ENCODE peak calls at places on chromosomes 2 and 18, in six cellular contexts. One of them, this sample, is unnamed.

GRCh38 chr2:197889041-197889440 is 84.6 kb downstream of the PLCL1 start:
- DNase-seq in neuronal stem cell: no peak
- DNase-seq in psoas muscle: no peak
- DNase-seq in neural progenitor cell: peak; percentile 49
- DNase-seq in pancreas: no peak
- DNase-seq in testis: no peak
- DNase-seq in this sample: no peak

GRCh38 chr2:102137138-102137537 is 5.4 kb upstream of the IL1R1 start:
- DNase-seq in neuronal stem cell: no peak
- DNase-seq in neural progenitor cell: no peak
- DNase-seq in psoas muscle: no peak
- DNase-seq in pancreas: no peak
- DNase-seq in testis: no peak
- DNase-seq in this sample: no peak

GRCh38 chr2:54629914-54630609 is 93.4 kb upstream of the EML6 start:
- DNase-seq in neuronal stem cell: no peak
- DNase-seq in testis: peak; percentile 57
- DNase-seq in psoas muscle: peak; percentile 86
- DNase-seq in neural progenitor cell: no peak
- DNase-seq in pancreas: peak; percentile 92
- DNase-seq in this sample: no peak

GRCh38 chr2:174581543-174581942 is 16.1 kb downstream of the WIPF1 start:
- DNase-seq in testis: no peak
- DNase-seq in neuronal stem cell: no peak
- DNase-seq in pancreas: no peak
- DNase-seq in neural progenitor cell: no peak
- DNase-seq in psoas muscle: no peak
- DNase-seq in this sample: no peak

GRCh38 chr2:212237350-212238095 is 301.1 kb downstream of the ERBB4 start:
- DNase-seq in testis: no peak
- DNase-seq in neuronal stem cell: no peak
- DNase-seq in psoas muscle: no peak
- DNase-seq in neural progenitor cell: peak; percentile 46
- DNase-seq in pancreas: no peak
- DNase-seq in this sample: no peak

GRCh38 chr2:18546586-18546985 is 13.9 kb downstream of the RDH14 start:
- DNase-seq in pancreas: no peak
- DNase-seq in neural progenitor cell: no peak
- DNase-seq in neuronal stem cell: no peak
- DNase-seq in psoas muscle: no peak
- DNase-seq in testis: no peak
- DNase-seq in this sample: no peak

GRCh38 chr2:239765911-239766310 is 259.2 kb downstream of the NDUFA10 start:
- DNase-seq in psoas muscle: peak; percentile 19
- DNase-seq in neural progenitor cell: no peak
- DNase-seq in testis: no peak
- DNase-seq in pancreas: no peak
- DNase-seq in neuronal stem cell: no peak
- DNase-seq in this sample: no peak

GRCh38 chr2:112541315-112542122 is 746 bp upstream of the POLR1B start:
- DNase-seq in testis: peak; percentile 78
- DNase-seq in neural progenitor cell: peak; percentile 79
- DNase-seq in neuronal stem cell: peak; percentile 64
- DNase-seq in pancreas: peak; percentile 53
- DNase-seq in psoas muscle: peak; percentile 82
- DNase-seq in this sample: peak; percentile 93

GRCh38 chr2:52264488-52264887 is 1232.6 kb upstream of the NRXN1 start:
- DNase-seq in testis: no peak
- DNase-seq in pancreas: no peak
- DNase-seq in neuronal stem cell: no peak
- DNase-seq in psoas muscle: no peak
- DNase-seq in neural progenitor cell: peak; percentile 11
- DNase-seq in this sample: no peak

GRCh38 chr2:24203029-24203786 is 28.4 kb downstream of the FAM228A start:
- DNase-seq in neural progenitor cell: peak; percentile 35
- DNase-seq in pancreas: no peak
- DNase-seq in testis: no peak
- DNase-seq in neuronal stem cell: no peak
- DNase-seq in psoas muscle: no peak
- DNase-seq in this sample: no peak

GRCh38 chr2:158297606-158298005 is 158.9 kb downstream of the CCDC148 start:
- DNase-seq in neuronal stem cell: no peak
- DNase-seq in pancreas: no peak
- DNase-seq in psoas muscle: no peak
- DNase-seq in testis: no peak
- DNase-seq in neural progenitor cell: no peak
- DNase-seq in this sample: no peak

GRCh38 chr2:180040146-180040925 is 33.2 kb upstream of the CWC22 start:
- DNase-seq in neural progenitor cell: no peak
- DNase-seq in pancreas: no peak
- DNase-seq in psoas muscle: no peak
- DNase-seq in testis: no peak
- DNase-seq in neuronal stem cell: no peak
- DNase-seq in this sample: no peak

GRCh38 chr2:68727698-68728375 is 6.8 kb upstream of the ARHGAP25 start:
- DNase-seq in testis: no peak
- DNase-seq in neuronal stem cell: no peak
- DNase-seq in neural progenitor cell: no peak
- DNase-seq in pancreas: no peak
- DNase-seq in psoas muscle: no peak
- DNase-seq in this sample: no peak

GRCh38 chr18:46856975-46857374 is 60.3 kb downstream of the PIAS2 start:
- DNase-seq in neuronal stem cell: no peak
- DNase-seq in psoas muscle: no peak
- DNase-seq in neural progenitor cell: no peak
- DNase-seq in testis: no peak
- DNase-seq in pancreas: no peak
- DNase-seq in this sample: no peak

GRCh38 chr2:39717067-39717466 is 51.4 kb downstream of the TMEM178A start:
- DNase-seq in testis: no peak
- DNase-seq in pancreas: no peak
- DNase-seq in psoas muscle: no peak
- DNase-seq in neural progenitor cell: no peak
- DNase-seq in neuronal stem cell: no peak
- DNase-seq in this sample: no peak

GRCh38 chr2:215718890-215719289 is 283.0 kb upstream of the FN1 start:
- DNase-seq in testis: no peak
- DNase-seq in pancreas: no peak
- DNase-seq in neuronal stem cell: no peak
- DNase-seq in psoas muscle: no peak
- DNase-seq in neural progenitor cell: no peak
- DNase-seq in this sample: no peak

GRCh38 chr2:223619486-223620129 is 17.4 kb upstream of the SCG2 start:
- DNase-seq in neural progenitor cell: no peak
- DNase-seq in testis: no peak
- DNase-seq in pancreas: no peak
- DNase-seq in psoas muscle: no peak
- DNase-seq in neuronal stem cell: no peak
- DNase-seq in this sample: no peak

GRCh38 chr18:43531438-43531837 is 254.1 kb upstream of the SYT4 start:
- DNase-seq in pancreas: no peak
- DNase-seq in neural progenitor cell: no peak
- DNase-seq in psoas muscle: no peak
- DNase-seq in neuronal stem cell: no peak
- DNase-seq in testis: no peak
- DNase-seq in this sample: no peak

GRCh38 chr18:415627-416612 is 84.6 kb downstream of the COLEC12 start:
- DNase-seq in neural progenitor cell: no peak
- DNase-seq in pancreas: no peak
- DNase-seq in psoas muscle: no peak
- DNase-seq in neuronal stem cell: no peak
- DNase-seq in testis: no peak
- DNase-seq in this sample: no peak

GRCh38 chr2:53859354-53860159 is at the start of gene GPR75:
- DNase-seq in pancreas: peak; percentile 39
- DNase-seq in neuronal stem cell: peak; percentile 43
- DNase-seq in psoas muscle: peak; percentile 57
- DNase-seq in testis: no peak
- DNase-seq in neural progenitor cell: peak; percentile 15
- DNase-seq in this sample: no peak

GRCh38 chr2:240338274-240338673 is 97.2 kb upstream of the GPC1 start:
- DNase-seq in psoas muscle: no peak
- DNase-seq in pancreas: no peak
- DNase-seq in testis: no peak
- DNase-seq in neuronal stem cell: no peak
- DNase-seq in neural progenitor cell: no peak
- DNase-seq in this sample: no peak

DNA sequence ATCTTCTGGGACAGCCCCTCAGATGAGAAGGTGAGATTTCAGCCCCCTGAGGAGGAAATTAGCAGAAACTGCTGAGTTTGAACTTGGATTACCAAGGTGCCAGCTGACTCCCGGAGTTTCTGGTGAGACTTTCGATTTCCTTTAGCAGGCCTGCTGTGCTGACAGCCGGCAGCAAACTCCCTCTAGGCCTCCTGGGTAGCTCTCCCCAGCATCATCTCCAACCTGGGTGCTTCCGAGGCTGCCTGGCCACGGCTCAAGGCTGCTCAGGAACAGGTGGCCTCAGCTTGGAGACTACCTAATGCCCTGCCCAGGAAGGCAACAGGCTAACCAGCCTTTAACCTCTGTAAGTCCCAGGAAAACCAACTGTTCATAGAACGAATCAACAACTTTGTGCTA is 16.4 kb downstream of the SDC1 start:
- DNase-seq in neural progenitor cell: no peak
- DNase-seq in neuronal stem cell: no peak
- DNase-seq in testis: no peak
- DNase-seq in psoas muscle: no peak
- DNase-seq in pancreas: no peak
- DNase-seq in this sample: no peak
- H3K4me1 ChIP-seq in neural progenitor cell: peaks cover 3% of the 10 kb centered on the region
- H3K4me1 ChIP-seq in neuronal stem cell: peaks cover 12% of the 10 kb centered on the region
- H3K4me1 ChIP-seq in testis: peaks cover 12% of the 10 kb centered on the region
- H3K4me1 ChIP-seq in psoas muscle: no peaks in the 10 kb centered on the region
- H3K4me1 ChIP-seq in pancreas: no peaks in the 10 kb centered on the region
- H3K4me1 ChIP-seq in this sample: no peaks in the 10 kb centered on the region

GRCh38 chr2:120889936-120890335 is 154.3 kb downstream of the GLI2 start:
- DNase-seq in neuronal stem cell: no peak
- DNase-seq in neural progenitor cell: no peak
- DNase-seq in psoas muscle: no peak
- DNase-seq in testis: no peak
- DNase-seq in pancreas: no peak
- DNase-seq in this sample: no peak

GRCh38 chr2:120887844-120888243 is 152.2 kb downstream of the GLI2 start:
- DNase-seq in neuronal stem cell: no peak
- DNase-seq in pancreas: no peak
- DNase-seq in testis: no peak
- DNase-seq in psoas muscle: peak; percentile 75
- DNase-seq in neural progenitor cell: no peak
- DNase-seq in this sample: no peak

GRCh38 chr2:120886967-120887672 is 151.5 kb downstream of the GLI2 start:
- DNase-seq in testis: peak; percentile 48
- DNase-seq in psoas muscle: peak; percentile 46
- DNase-seq in pancreas: peak; percentile 41
- DNase-seq in neural progenitor cell: no peak
- DNase-seq in neuronal stem cell: no peak
- DNase-seq in this sample: no peak

GRCh38 chr2:120890566-120891360 is 155.1 kb downstream of the GLI2 start:
- DNase-seq in testis: no peak
- DNase-seq in psoas muscle: peak; percentile 28
- DNase-seq in neural progenitor cell: no peak
- DNase-seq in pancreas: no peak
- DNase-seq in neuronal stem cell: no peak
- DNase-seq in this sample: no peak

DNA sequence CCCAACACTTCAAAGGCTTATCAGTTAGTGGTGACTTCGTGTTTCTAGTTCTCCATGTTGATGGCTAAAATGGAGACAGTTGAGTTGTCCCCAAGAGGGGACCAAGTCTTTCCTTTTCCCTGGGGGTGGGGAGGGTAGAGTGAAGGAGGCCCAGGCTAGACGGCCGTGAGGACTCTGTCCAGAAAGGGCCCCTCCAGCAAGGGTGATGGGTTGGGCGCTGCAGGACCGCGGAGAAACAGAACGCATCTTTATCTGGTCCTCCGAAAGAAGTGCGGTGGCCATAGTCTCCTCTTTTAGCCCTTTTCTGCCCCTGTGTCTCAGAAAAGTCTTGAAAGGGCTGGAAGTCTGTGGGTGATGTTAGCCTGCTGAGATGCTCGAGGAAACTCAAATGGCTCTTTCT is 153.2 kb downstream of the GLI2 start:
- DNase-seq in neural progenitor cell: no peak
- DNase-seq in pancreas: no peak
- DNase-seq in neuronal stem cell: no peak
- DNase-seq in testis: no peak
- DNase-seq in psoas muscle: peak; percentile 14
- DNase-seq in this sample: no peak
- H3K4me1 ChIP-seq in neural progenitor cell: peaks cover 61% of the 10 kb centered on the region
- H3K4me1 ChIP-seq in pancreas: no peaks in the 10 kb centered on the region
- H3K4me1 ChIP-seq in neuronal stem cell: peaks cover 44% of the 10 kb centered on the region
- H3K4me1 ChIP-seq in testis: peaks cover 22% of the 10 kb centered on the region
- H3K4me1 ChIP-seq in psoas muscle: peaks cover 44% of the 10 kb centered on the region
- H3K4me1 ChIP-seq in this sample: peaks cover 13% of the 10 kb centered on the region

DNA sequence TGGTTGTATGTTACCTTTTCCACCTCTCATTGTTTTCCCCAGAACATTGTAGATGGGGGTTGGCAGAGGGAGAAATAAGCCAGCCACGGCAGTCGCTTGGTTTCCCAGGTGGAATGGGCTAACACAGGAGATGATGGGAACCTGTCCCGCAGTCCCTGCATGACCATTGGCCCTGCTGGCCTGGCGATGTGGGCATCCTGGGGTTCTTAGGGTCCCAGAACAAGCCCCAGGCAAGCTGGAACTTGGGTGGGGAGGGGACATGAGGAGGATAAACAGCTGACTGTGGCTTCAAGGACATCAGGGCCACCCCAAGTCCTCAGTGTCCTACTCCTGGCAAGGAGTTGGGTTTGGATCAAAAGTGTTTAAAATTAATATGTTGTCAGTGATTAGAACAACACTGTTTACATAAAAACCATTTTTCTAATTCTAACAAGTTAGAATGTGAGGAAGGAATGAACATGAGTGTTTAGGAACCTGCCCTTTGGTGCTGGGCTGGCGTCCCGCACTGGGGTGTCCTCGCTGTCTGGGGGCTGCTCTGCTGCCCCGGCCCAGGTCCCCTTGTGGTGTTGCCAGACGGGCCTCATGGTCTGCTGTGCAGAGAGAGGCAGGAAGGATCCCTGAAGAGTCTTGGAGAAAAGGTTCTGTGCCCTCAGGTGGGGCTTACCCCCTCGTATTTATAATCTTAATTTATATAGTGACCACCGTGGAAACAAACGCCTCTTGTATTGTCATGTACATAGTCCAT is 95.1 kb downstream of the USP40 start:
- DNase-seq in testis: peak; percentile 12
- DNase-seq in neuronal stem cell: no peak
- DNase-seq in neural progenitor cell: no peak
- DNase-seq in psoas muscle: peak; percentile 36
- DNase-seq in pancreas: no peak
- DNase-seq in this sample: no peak
- H3K4me1 ChIP-seq in testis: no peaks in the 10 kb centered on the region
- H3K4me1 ChIP-seq in neuronal stem cell: peaks cover 1% of the 10 kb centered on the region
- H3K4me1 ChIP-seq in neural progenitor cell: no peaks in the 10 kb centered on the region
- H3K4me1 ChIP-seq in psoas muscle: peaks cover 8% of the 10 kb centered on the region
- H3K4me1 ChIP-seq in pancreas: no peaks in the 10 kb centered on the region
- H3K4me1 ChIP-seq in this sample: peaks cover 22% of the 10 kb centered on the region

DNA sequence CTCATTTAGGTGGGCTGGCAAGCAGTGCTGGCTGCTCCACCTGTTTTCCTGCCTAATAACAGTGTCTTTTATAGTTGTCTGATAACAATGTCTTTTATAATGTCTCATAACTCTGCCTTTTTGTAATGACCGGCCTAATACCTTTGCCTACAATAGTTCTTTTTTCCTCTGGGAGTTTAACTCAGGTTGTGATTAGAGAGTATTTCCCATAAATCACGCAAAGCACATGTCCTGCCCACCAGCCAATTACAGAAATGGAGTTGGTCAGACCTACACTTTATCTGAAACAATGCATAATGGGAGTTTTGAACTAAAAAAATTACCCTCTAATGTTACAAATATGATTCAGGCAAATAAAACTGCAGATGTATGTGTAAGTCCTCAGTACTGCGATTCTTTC is 147.1 kb downstream of the AGAP1 start:
- DNase-seq in testis: no peak
- DNase-seq in pancreas: no peak
- DNase-seq in neuronal stem cell: no peak
- DNase-seq in psoas muscle: no peak
- DNase-seq in neural progenitor cell: no peak
- DNase-seq in this sample: no peak
- H3K4me1 ChIP-seq in testis: peaks cover 41% of the 10 kb centered on the region
- H3K4me1 ChIP-seq in pancreas: no peaks in the 10 kb centered on the region
- H3K4me1 ChIP-seq in neuronal stem cell: peaks cover 17% of the 10 kb centered on the region
- H3K4me1 ChIP-seq in psoas muscle: peaks cover 40% of the 10 kb centered on the region
- H3K4me1 ChIP-seq in neural progenitor cell: peaks cover 48% of the 10 kb centered on the region
- H3K4me1 ChIP-seq in this sample: peaks cover 67% of the 10 kb centered on the region